ENCODE peak calls at places on chromosomes 3 and 15, in seven cellular contexts. One of them, this sample, is unnamed.

GRCh38 chr15:75065467-75065850 is 42.1 kb downstream of the PPCDC start:
- DNase-seq in OCI-LY7: peak; percentile 38
- DNase-seq in dorsolateral prefrontal cortex: no peak
- DNase-seq in prostate gland: no peak
- DNase-seq in retinal pigment epithelial cell: no peak
- DNase-seq in kidney epithelial cell: no peak
- DNase-seq in GM12865: no peak
- DNase-seq in this sample: no peak

GRCh38 chr15:58762731-58763130 is 8.4 kb upstream of the MINDY2 start:
- DNase-seq in OCI-LY7: no peak
- DNase-seq in dorsolateral prefrontal cortex: no peak
- DNase-seq in prostate gland: no peak
- DNase-seq in retinal pigment epithelial cell: no peak
- DNase-seq in kidney epithelial cell: no peak
- DNase-seq in GM12865: no peak
- DNase-seq in this sample: no peak

GRCh38 chr15:82298520-82298919 is 35.9 kb downstream of the SAXO2 start:
- DNase-seq in OCI-LY7: no peak
- DNase-seq in dorsolateral prefrontal cortex: peak; percentile 8
- DNase-seq in prostate gland: no peak
- DNase-seq in retinal pigment epithelial cell: no peak
- DNase-seq in kidney epithelial cell: no peak
- DNase-seq in GM12865: peak; percentile 47
- DNase-seq in this sample: no peak

GRCh38 chr3:49601358-49602048 is 47.2 kb downstream of the BSN start:
- DNase-seq in OCI-LY7: no peak
- DNase-seq in dorsolateral prefrontal cortex: no peak
- DNase-seq in prostate gland: no peak
- DNase-seq in retinal pigment epithelial cell: no peak
- DNase-seq in kidney epithelial cell: no peak
- DNase-seq in GM12865: no peak
- DNase-seq in this sample: no peak

GRCh38 chr3:120274739-120275167 is 10.3 kb downstream of the GPR156 start:
- DNase-seq in OCI-LY7: no peak
- DNase-seq in dorsolateral prefrontal cortex: no peak
- DNase-seq in prostate gland: peak; percentile 21
- DNase-seq in retinal pigment epithelial cell: peak; percentile 16
- DNase-seq in kidney epithelial cell: no peak
- DNase-seq in GM12865: no peak
- DNase-seq in this sample: no peak

GRCh38 chr3:68007621-68008226 is 353.3 kb upstream of the SUCLG2 start:
- DNase-seq in OCI-LY7: no peak
- DNase-seq in dorsolateral prefrontal cortex: peak; percentile 35
- DNase-seq in prostate gland: no peak
- DNase-seq in retinal pigment epithelial cell: no peak
- DNase-seq in kidney epithelial cell: no peak
- DNase-seq in GM12865: no peak
- DNase-seq in this sample: no peak

GRCh38 chr15:77030042-77030927 is 35.4 kb downstream of the PSTPIP1 start:
- DNase-seq in OCI-LY7: no peak
- DNase-seq in dorsolateral prefrontal cortex: peak; percentile 22
- DNase-seq in prostate gland: no peak
- DNase-seq in retinal pigment epithelial cell: no peak
- DNase-seq in kidney epithelial cell: no peak
- DNase-seq in GM12865: no peak
- DNase-seq in this sample: no peak

GRCh38 chr3:141123677-141124410 is 72.7 kb downstream of the SPSB4 start:
- DNase-seq in OCI-LY7: no peak
- DNase-seq in dorsolateral prefrontal cortex: no peak
- DNase-seq in prostate gland: no peak
- DNase-seq in retinal pigment epithelial cell: no peak
- DNase-seq in kidney epithelial cell: no peak
- DNase-seq in GM12865: no peak
- DNase-seq in this sample: no peak

GRCh38 chr15:70321106-70321809 is 223.5 kb upstream of the TLE3 start:
- DNase-seq in OCI-LY7: peak; percentile 39
- DNase-seq in dorsolateral prefrontal cortex: no peak
- DNase-seq in prostate gland: no peak
- DNase-seq in retinal pigment epithelial cell: no peak
- DNase-seq in kidney epithelial cell: no peak
- DNase-seq in GM12865: no peak
- DNase-seq in this sample: no peak

GRCh38 chr3:158991146-158991705 is 189.4 kb downstream of the MFSD1 start:
- DNase-seq in OCI-LY7: no peak
- DNase-seq in dorsolateral prefrontal cortex: no peak
- DNase-seq in prostate gland: no peak
- DNase-seq in retinal pigment epithelial cell: no peak
- DNase-seq in kidney epithelial cell: no peak
- DNase-seq in GM12865: peak; percentile 3
- DNase-seq in this sample: no peak

GRCh38 chr15:63923993-63924950 is 90.5 kb upstream of the HERC1 start:
- DNase-seq in OCI-LY7: no peak
- DNase-seq in dorsolateral prefrontal cortex: no peak
- DNase-seq in prostate gland: no peak
- DNase-seq in retinal pigment epithelial cell: no peak
- DNase-seq in kidney epithelial cell: no peak
- DNase-seq in GM12865: peak; percentile 45
- DNase-seq in this sample: no peak

GRCh38 chr15:39925112-39925830 is 5.2 kb upstream of the GPR176 start:
- DNase-seq in OCI-LY7: no peak
- DNase-seq in dorsolateral prefrontal cortex: no peak
- DNase-seq in prostate gland: no peak
- DNase-seq in retinal pigment epithelial cell: no peak
- DNase-seq in kidney epithelial cell: peak; percentile 32
- DNase-seq in GM12865: no peak
- DNase-seq in this sample: no peak

GRCh38 chr15:90557651-90558084 is 27.9 kb downstream of the CRTC3 start:
- DNase-seq in OCI-LY7: no peak
- DNase-seq in dorsolateral prefrontal cortex: peak; percentile 66
- DNase-seq in prostate gland: peak; percentile 53
- DNase-seq in retinal pigment epithelial cell: no peak
- DNase-seq in kidney epithelial cell: no peak
- DNase-seq in GM12865: no peak
- DNase-seq in this sample: no peak

GRCh38 chr3:101203411-101203810 is 117.0 kb downstream of the IMPG2 start:
- DNase-seq in OCI-LY7: no peak
- DNase-seq in dorsolateral prefrontal cortex: no peak
- DNase-seq in prostate gland: no peak
- DNase-seq in retinal pigment epithelial cell: peak; percentile 27
- DNase-seq in kidney epithelial cell: no peak
- DNase-seq in GM12865: no peak
- DNase-seq in this sample: no peak

GRCh38 chr15:55742927-55743614 is at the start of gene PRTG:
- DNase-seq in OCI-LY7: no peak
- DNase-seq in dorsolateral prefrontal cortex: peak; percentile 25
- DNase-seq in prostate gland: no peak
- DNase-seq in retinal pigment epithelial cell: no peak
- DNase-seq in kidney epithelial cell: peak; percentile 26
- DNase-seq in GM12865: peak; percentile 20
- DNase-seq in this sample: no peak

GRCh38 chr15:55744026-55744655 is 1.2 kb upstream of the PRTG start:
- DNase-seq in OCI-LY7: no peak
- DNase-seq in dorsolateral prefrontal cortex: no peak
- DNase-seq in prostate gland: no peak
- DNase-seq in retinal pigment epithelial cell: peak; percentile 78
- DNase-seq in kidney epithelial cell: no peak
- DNase-seq in GM12865: no peak
- DNase-seq in this sample: no peak

GRCh38 chr15:55742498-55742926 is 440 bp downstream of the PRTG start:
- DNase-seq in OCI-LY7: no peak
- DNase-seq in dorsolateral prefrontal cortex: peak; percentile 21
- DNase-seq in prostate gland: no peak
- DNase-seq in retinal pigment epithelial cell: no peak
- DNase-seq in kidney epithelial cell: no peak
- DNase-seq in GM12865: peak; percentile 9
- DNase-seq in this sample: no peak

GRCh38 chr15:55741592-55742497 is 1.1 kb downstream of the PRTG start:
- DNase-seq in OCI-LY7: no peak
- DNase-seq in dorsolateral prefrontal cortex: no peak
- DNase-seq in prostate gland: no peak
- DNase-seq in retinal pigment epithelial cell: no peak
- DNase-seq in kidney epithelial cell: no peak
- DNase-seq in GM12865: peak; percentile 15
- DNase-seq in this sample: no peak

DNA sequence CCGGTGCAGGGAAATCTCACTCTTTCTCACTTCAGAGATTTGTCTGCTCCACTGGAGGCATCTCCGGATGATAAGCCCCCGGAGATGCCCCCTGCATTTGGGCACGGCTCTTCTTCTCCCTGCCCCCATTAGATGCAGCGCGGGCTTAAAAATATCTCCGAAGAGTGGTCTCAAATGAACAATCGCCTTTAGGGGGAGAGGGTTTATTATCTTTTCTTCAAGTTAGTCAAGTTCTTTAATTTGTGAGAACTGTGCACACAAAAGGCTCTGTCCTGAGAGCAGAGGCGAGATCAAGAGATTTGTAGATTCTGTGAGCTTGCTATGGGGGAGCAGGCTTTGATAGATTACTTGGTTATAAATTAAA is 645 bp upstream of the PRTG start:
- DNase-seq in OCI-LY7: no peak
- DNase-seq in dorsolateral prefrontal cortex: no peak
- DNase-seq in prostate gland: no peak
- DNase-seq in retinal pigment epithelial cell: no peak
- DNase-seq in kidney epithelial cell: no peak
- DNase-seq in GM12865: no peak
- DNase-seq in this sample: no peak
- H3K4me3 ChIP-seq in OCI-LY7: no peak overlapping the region
- H3K4me3 ChIP-seq in dorsolateral prefrontal cortex: peak overlapping the region; percentile 74
- H3K4me3 ChIP-seq in prostate gland: peak overlapping the region; percentile 48
- H3K4me3 ChIP-seq in retinal pigment epithelial cell: peak overlapping the region; percentile 89
- H3K4me3 ChIP-seq in kidney epithelial cell: peak overlapping the region; percentile 81
- H3K4me3 ChIP-seq in GM12865: no peak overlapping the region
- H3K4me3 ChIP-seq in this sample: peak overlapping the region; percentile 57

GRCh38 chr3:132268956-132269355 is 48.3 kb upstream of the ACP3 start:
- DNase-seq in OCI-LY7: peak; percentile 14
- DNase-seq in dorsolateral prefrontal cortex: no peak
- DNase-seq in prostate gland: no peak
- DNase-seq in retinal pigment epithelial cell: no peak
- DNase-seq in kidney epithelial cell: no peak
- DNase-seq in GM12865: peak; percentile 49
- DNase-seq in this sample: no peak
- TF ChIP-seq CTCF in OCI-LY7: peak; percentile 62
- TF ChIP-seq CTCF in dorsolateral prefrontal cortex: peak; percentile 19
- TF ChIP-seq CTCF in prostate gland: no peak
- TF ChIP-seq CTCF in retinal pigment epithelial cell: peak; percentile 70
- TF ChIP-seq CTCF in kidney epithelial cell: peak; percentile 48
- TF ChIP-seq CTCF in GM12865: peak; percentile 26
- TF ChIP-seq CTCF in this sample: peak; percentile 12

GRCh38 chr3:73228000-73228399 is 166.5 kb downstream of the EBLN2 start:
- DNase-seq in OCI-LY7: no peak
- DNase-seq in dorsolateral prefrontal cortex: no peak
- DNase-seq in prostate gland: no peak
- DNase-seq in retinal pigment epithelial cell: no peak
- DNase-seq in kidney epithelial cell: no peak
- DNase-seq in GM12865: no peak
- DNase-seq in this sample: no peak
- H3K4me3 ChIP-seq in OCI-LY7: no peak overlapping the region
- H3K4me3 ChIP-seq in dorsolateral prefrontal cortex: no peak overlapping the region
- H3K4me3 ChIP-seq in prostate gland: no peak overlapping the region
- H3K4me3 ChIP-seq in retinal pigment epithelial cell: no peak overlapping the region
- H3K4me3 ChIP-seq in kidney epithelial cell: no peak overlapping the region
- H3K4me3 ChIP-seq in GM12865: no peak overlapping the region
- H3K4me3 ChIP-seq in this sample: no peak overlapping the region

GRCh38 chr15:60374628-60375081 is 23.1 kb downstream of the ANXA2 start:
- DNase-seq in OCI-LY7: no peak
- DNase-seq in dorsolateral prefrontal cortex: peak; percentile 13
- DNase-seq in prostate gland: peak; percentile 96
- DNase-seq in retinal pigment epithelial cell: peak; percentile 95
- DNase-seq in kidney epithelial cell: peak; percentile 96
- DNase-seq in GM12865: no peak
- DNase-seq in this sample: peak; percentile 85
- TF ChIP-seq CTCF in OCI-LY7: no peak
- TF ChIP-seq CTCF in dorsolateral prefrontal cortex: no peak
- TF ChIP-seq CTCF in prostate gland: no peak
- TF ChIP-seq CTCF in retinal pigment epithelial cell: no peak
- TF ChIP-seq CTCF in kidney epithelial cell: peak; percentile 3
- TF ChIP-seq CTCF in GM12865: no peak
- TF ChIP-seq CTCF in this sample: no peak